ENCODE peak calls at places on chromosome 7, in nine cellular contexts. F is PC-9; A is lower lobe of right lung; E is CD8-positive, alpha-beta memory T cell; D is suprapubic skin; G is neuronal stem cell; W is K562; I is mammary epithelial cell; Q is breast epithelium. O is an unnamed sample. For H3K4me1, the result is how much of the 10 kb centered on the place peaks cover.

GRCh38 chr7:100827330-100828226 is at the start of gene EPHB4:
- DNase-seq in F (peak), A (peak), E (no peak), D (peak), G (peak), W (peak), I (peak), Q (peak), O (peak)

GRCh38 chr7:66642186-66642585 is 13.5 kb downstream of the KCTD7 start:
- DNase-seq in F (no peak), A (no peak), E (no peak), D (no peak), G (no peak), W (no peak), I (no peak), Q (no peak), O (no peak)

GRCh38 chr7:9890092-9890491 is 1083.6 kb upstream of the PHF14 start:
- DNase-seq in F (no peak), A (no peak), E (no peak), D (no peak), G (no peak), W (no peak), I (no peak), Q (no peak), O (no peak)

GRCh38 chr7:140649566-140650205 is 9.1 kb upstream of the DENND2A start:
- DNase-seq in F (peak), A (no peak), E (no peak), D (no peak), G (no peak), W (no peak), I (peak), Q (peak), O (no peak)

GRCh38 chr7:118626739-118627138 is 402.2 kb downstream of the ANKRD7 start:
- DNase-seq in F (no peak), A (no peak), E (no peak), D (no peak), G (no peak), W (no peak), I (peak), Q (no peak), O (no peak)

GRCh38 chr7:34655384-34655783 is 2.6 kb upstream of the NPSR1 start:
- DNase-seq in F (no peak), A (no peak), E (no peak), D (no peak), G (no peak), W (no peak), I (no peak), Q (no peak), O (no peak)

GRCh38 chr7:84647797-84648762 is 453.5 kb upstream of the SEMA3A start:
- DNase-seq in F (no peak), A (no peak), E (no peak), D (no peak), G (no peak), W (no peak), I (no peak), Q (no peak), O (no peak)

GRCh38 chr7:111893190-111893589 is 313.0 kb downstream of the DOCK4 start:
- DNase-seq in F (no peak), A (no peak), E (no peak), D (no peak), G (no peak), W (no peak), I (no peak), Q (no peak), O (no peak)

GRCh38 chr7:87414400-87415188 is 60.9 kb downstream of the ABCB4 start:
- DNase-seq in F (no peak), A (no peak), E (no peak), D (no peak), G (no peak), W (no peak), I (no peak), Q (no peak), O (no peak)

GRCh38 chr7:99624487-99624886 is 7.7 kb downstream of the ZSCAN25 start:
- DNase-seq in F (no peak), A (no peak), E (peak), D (no peak), G (no peak), W (no peak), I (no peak), Q (no peak), O (no peak)

GRCh38 chr7:65269150-65269856 is 104.4 kb upstream of the ZNF92 start:
- DNase-seq in F (no peak), A (peak), E (no peak), D (no peak), G (peak), W (peak), I (peak), Q (no peak), O (peak)

GRCh38 chr7:116547347-116547746 is 22.5 kb downstream of the CAV1 start:
- DNase-seq in F (no peak), A (no peak), E (no peak), D (no peak), G (no peak), W (no peak), I (peak), Q (no peak), O (no peak)

DNA sequence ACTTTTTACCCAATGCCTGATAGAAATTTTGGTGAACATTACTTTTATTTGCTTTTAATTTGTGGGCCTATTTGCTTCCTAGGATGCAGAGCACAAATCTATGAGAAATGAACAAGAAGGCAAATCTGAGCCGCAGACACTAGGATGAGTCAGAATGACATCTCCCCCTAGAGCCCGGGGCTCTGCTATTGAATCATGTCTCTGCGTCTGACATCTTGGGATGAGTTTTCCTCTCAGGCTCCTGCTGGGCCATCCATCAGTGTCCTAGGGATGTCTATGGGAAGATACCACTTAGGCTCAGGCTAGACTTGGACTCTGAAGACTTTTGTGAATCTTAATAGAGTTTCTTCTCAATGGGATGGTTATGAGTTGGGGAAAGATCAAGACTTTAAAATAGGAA is 157.3 kb upstream of the MTPN start:
- DNase-seq in F (no peak), A (no peak), E (no peak), D (no peak), G (no peak), W (no peak), I (peak), Q (no peak), O (no peak)
- H3K4me1 ChIP-seq in F (under half), A (under half), E (under half), D (under half), G (under half), W (under half), I (under half), Q (under half), O (under half)

GRCh38 chr7:106057204-106057961 is 54.7 kb downstream of the SYPL1 start:
- DNase-seq in F (no peak), A (no peak), E (no peak), D (peak), G (no peak), W (no peak), I (no peak), Q (no peak), O (no peak)
- H3K4me1 ChIP-seq in F (under half), A (under half), E (under half), D (half or more), G (under half), W (under half), I (under half), Q (under half), O (under half)

GRCh38 chr7:2979276-2979675 is 64.4 kb downstream of the CARD11 start:
- DNase-seq in F (no peak), A (no peak), E (no peak), D (no peak), G (no peak), W (no peak), I (no peak), Q (no peak), O (no peak)

GRCh38 chr7:2979951-2980350 is 63.7 kb downstream of the CARD11 start:
- DNase-seq in F (no peak), A (no peak), E (no peak), D (no peak), G (no peak), W (no peak), I (no peak), Q (no peak), O (no peak)

GRCh38 chr7:2980406-2981102 is 63.1 kb downstream of the CARD11 start:
- DNase-seq in F (no peak), A (no peak), E (no peak), D (no peak), G (no peak), W (no peak), I (no peak), Q (no peak), O (no peak)

GRCh38 chr7:2981103-2981480 is 62.6 kb downstream of the CARD11 start:
- DNase-seq in F (no peak), A (no peak), E (no peak), D (no peak), G (no peak), W (no peak), I (no peak), Q (no peak), O (no peak)

GRCh38 chr7:2978403-2978802 is 65.3 kb downstream of the CARD11 start:
- DNase-seq in F (no peak), A (peak), E (peak), D (no peak), G (no peak), W (no peak), I (peak), Q (no peak), O (no peak)
- H3K4me1 ChIP-seq in F (under half), A (under half), E (under half), D (under half), G (under half), W (under half), I (under half), Q (under half), O (under half)

GRCh38 chr7:44881610-44882009 is 3.7 kb downstream of the PURB start:
- DNase-seq in F (no peak), A (no peak), E (no peak), D (no peak), G (no peak), W (no peak), I (peak), Q (no peak), O (no peak)

GRCh38 chr7:44884553-44885393 is 557 bp downstream of the PURB start:
- DNase-seq in F (peak), A (peak), E (peak), D (peak), G (peak), W (peak), I (peak), Q (peak), O (peak)

GRCh38 chr7:44882899-44883298 is 2.4 kb downstream of the PURB start:
- DNase-seq in F (no peak), A (no peak), E (no peak), D (no peak), G (no peak), W (no peak), I (no peak), Q (no peak), O (no peak)

GRCh38 chr7:44885394-44886317 is at the start of gene PURB:
- DNase-seq in F (peak), A (peak), E (peak), D (peak), G (peak), W (peak), I (peak), Q (peak), O (peak)

DNA sequence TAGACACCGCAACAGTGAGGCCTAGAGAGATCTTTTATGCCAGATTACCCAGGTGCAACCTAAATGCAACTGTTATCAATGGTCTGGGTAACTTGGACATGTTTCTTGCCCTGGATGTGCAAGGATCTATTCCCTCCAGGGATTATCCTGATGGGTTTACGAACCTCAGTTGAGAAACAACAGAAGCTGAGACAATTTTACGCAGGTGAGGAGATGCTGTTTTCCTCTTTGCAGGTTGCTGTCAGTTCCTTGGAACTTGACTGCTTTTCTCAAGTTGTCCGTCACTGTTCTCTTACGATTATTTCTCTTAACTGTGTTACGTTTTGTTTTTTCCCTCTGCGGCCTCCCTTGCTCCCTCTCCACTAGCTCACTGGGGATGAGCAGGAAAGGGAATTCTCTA is 1.4 kb downstream of the PURB start:
- DNase-seq in F (no peak), A (no peak), E (no peak), D (no peak), G (no peak), W (no peak), I (no peak), Q (no peak), O (no peak)
- H3K4me1 ChIP-seq in F (half or more), A (half or more), E (under half), D (half or more), G (under half), W (under half), I (under half), Q (under half), O (under half)

GRCh38 chr7:156895024-156895780 is 2.2 kb upstream of the LMBR1 start:
- DNase-seq in F (no peak), A (no peak), E (no peak), D (no peak), G (no peak), W (no peak), I (no peak), Q (no peak), O (no peak)
- H3K4me1 ChIP-seq in F (under half), A (under half), E (under half), D (under half), G (under half), W (under half), I (under half), Q (under half), O (under half)

GRCh38 chr7:50330701-50331100 is 26.2 kb downstream of the IKZF1 start:
- DNase-seq in F (no peak), A (no peak), E (no peak), D (no peak), G (no peak), W (no peak), I (no peak), Q (no peak), O (no peak)
- H3K4me1 ChIP-seq in F (under half), A (under half), E (half or more), D (under half), G (under half), W (half or more), I (under half), Q (under half), O (under half)